ENCODE peak calls at places on chromosomes 11 and 22, in nine cellular contexts. S is stomach, V is WERI-Rb-1, E is IMR-90, L is epithelial cell of esophagus, G is right lobe of liver, R is kidney, P is fibroblast of pulmonary artery, T is RWPE2. W is an unnamed sample.

GRCh38 chr22:20740222-20740951 is 33.5 kb upstream of the SERPIND1 start:
- DNase-seq in S (no peak), V (no peak), E (no peak), L (no peak), G (no peak), R (no peak), P (no peak), T (no peak), W (peak)

GRCh38 chr11:30908272-30908671 is 322.1 kb upstream of the MPPED2 start:
- DNase-seq in S (no peak), V (no peak), E (no peak), L (no peak), G (no peak), R (no peak), P (no peak), T (no peak), W (no peak)

GRCh38 chr11:68002943-68003845 is 703 bp downstream of the UNC93B1 start:
- DNase-seq in S (peak), V (no peak), E (no peak), L (peak), G (peak), R (peak), P (no peak), T (peak), W (no peak)

GRCh38 chr11:125724125-125724524 is 22.0 kb upstream of the PATE1 start:
- DNase-seq in S (no peak), V (no peak), E (peak), L (peak), G (no peak), R (no peak), P (peak), T (no peak), W (peak)

GRCh38 chr11:12704049-12704448 is 29.8 kb downstream of the TEAD1 start:
- DNase-seq in S (no peak), V (no peak), E (peak), L (peak), G (no peak), R (no peak), P (peak), T (no peak), W (peak)

GRCh38 chr11:8273281-8273680 is 9.6 kb upstream of the LMO1 start:
- DNase-seq in S (no peak), V (no peak), E (peak), L (peak), G (no peak), R (no peak), P (peak), T (no peak), W (peak)

GRCh38 chr11:44977493-44977984 is 26.9 kb upstream of the TP53I11 start:
- DNase-seq in S (peak), V (peak), E (peak), L (peak), G (no peak), R (no peak), P (peak), T (no peak), W (peak)

GRCh38 chr22:29325785-29326315 is 10.4 kb upstream of the RASL10A start:
- DNase-seq in S (no peak), V (no peak), E (no peak), L (no peak), G (no peak), R (no peak), P (no peak), T (no peak), W (no peak)

GRCh38 chr11:16607675-16608644 is 130.5 kb upstream of the C11orf58 start:
- DNase-seq in S (peak), V (peak), E (peak), L (peak), G (peak), R (peak), P (peak), T (peak), W (peak)

GRCh38 chr11:83152245-83152644 is 4.7 kb upstream of the PCF11 start:
- DNase-seq in S (no peak), V (no peak), E (no peak), L (no peak), G (no peak), R (no peak), P (no peak), T (no peak), W (no peak)

GRCh38 chr11:27868226-27868625 is 168.0 kb upstream of the BDNF start:
- DNase-seq in S (no peak), V (no peak), E (no peak), L (no peak), G (no peak), R (no peak), P (no peak), T (no peak), W (peak)

GRCh38 chr11:3163241-3163981 is 1.7 kb downstream of the OSBPL5 start:
- DNase-seq in S (no peak), V (no peak), E (no peak), L (no peak), G (peak), R (peak), P (no peak), T (peak), W (no peak)
- H3K4me3 ChIP-seq in S (peak), V (peak), E (peak), L (peak), G (no peak), R (no peak), P (peak), T (peak), W (peak)

DNA sequence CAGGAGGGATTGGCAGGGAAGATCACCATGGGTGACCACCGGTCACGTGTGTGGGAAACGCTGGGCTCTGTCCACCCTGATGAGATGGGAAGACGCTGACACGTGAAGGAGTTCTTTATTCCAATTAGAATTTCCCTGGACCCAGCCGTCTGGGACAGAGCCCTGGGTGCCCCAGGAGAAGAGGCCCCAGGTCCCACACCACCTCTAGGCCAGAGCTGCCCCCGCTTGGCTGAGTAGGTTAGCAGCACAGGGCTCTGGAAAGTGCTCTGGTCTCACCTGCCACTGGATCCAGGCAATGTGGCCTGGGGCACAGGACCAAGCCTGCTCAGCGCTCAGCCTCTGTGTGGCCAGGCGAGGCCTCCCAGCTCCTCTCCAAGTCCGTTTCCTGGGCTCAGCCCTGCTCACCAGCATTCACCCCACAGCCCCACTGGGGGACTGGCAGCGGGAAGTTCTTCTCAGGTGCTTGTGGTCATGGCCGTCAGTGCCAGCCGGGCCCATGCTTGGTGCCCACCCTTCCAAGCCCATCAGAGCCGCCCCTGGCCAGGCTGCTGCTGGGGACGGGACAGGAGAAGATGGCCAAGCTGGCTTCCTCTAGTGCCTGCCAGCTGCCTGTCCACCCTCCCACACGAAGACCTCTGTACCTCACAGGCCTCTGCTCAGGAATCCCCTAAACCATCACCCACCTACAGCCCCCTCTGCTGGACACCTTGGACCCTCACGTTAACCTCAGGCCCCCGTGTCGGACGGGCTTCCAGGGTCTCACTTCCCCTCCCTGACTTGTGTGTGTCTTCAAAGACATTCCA is 62.5 kb upstream of the FGF3 start:
- DNase-seq in S (no peak), V (no peak), E (no peak), L (no peak), G (peak), R (peak), P (no peak), T (peak), W (no peak)
- TF ChIP-seq CTCF in S (no peak), V (peak), E (no peak), L (no peak), G (no peak), R (no peak), P (peak), T (peak), W (no peak)

GRCh38 chr11:387193-387793 is 6.7 kb upstream of the PKP3 start:
- DNase-seq in S (no peak), V (no peak), E (no peak), L (no peak), G (no peak), R (no peak), P (no peak), T (no peak), W (no peak)
- H3K4me3 ChIP-seq in S (no peak), V (no peak), E (no peak), L (no peak), G (no peak), R (no peak), P (no peak), T (no peak), W (no peak)

GRCh38 chr22:26479043-26479791 is 4.4 kb downstream of the HPS4 start:
- DNase-seq in S (no peak), V (peak), E (no peak), L (no peak), G (no peak), R (no peak), P (no peak), T (no peak), W (no peak)
- TF ChIP-seq CTCF in S (no peak), V (peak), E (no peak), L (peak), G (no peak), R (no peak), P (no peak), T (peak), W (no peak)

GRCh38 chr22:39299829-39300178 is 19.6 kb downstream of the RPL3 start:
- DNase-seq in S (no peak), V (no peak), E (no peak), L (no peak), G (no peak), R (no peak), P (no peak), T (no peak), W (peak)
- H3K4me3 ChIP-seq in S (no peak), V (no peak), E (no peak), L (no peak), G (no peak), R (no peak), P (no peak), T (no peak), W (no peak)

GRCh38 chr11:60870733-60871377 is 3.5 kb downstream of the ZP1 start:
- DNase-seq in S (no peak), V (peak), E (no peak), L (no peak), G (no peak), R (no peak), P (no peak), T (no peak), W (no peak)

GRCh38 chr11:60872124-60872951 is 5.0 kb downstream of the ZP1 start:
- DNase-seq in S (peak), V (peak), E (peak), L (peak), G (no peak), R (no peak), P (peak), T (no peak), W (peak)

GRCh38 chr11:60872952-60873524 is 5.7 kb downstream of the ZP1 start:
- DNase-seq in S (peak), V (peak), E (peak), L (no peak), G (no peak), R (no peak), P (peak), T (no peak), W (peak)

GRCh38 chr11:60870276-60870675 is 2.9 kb downstream of the ZP1 start:
- DNase-seq in S (no peak), V (peak), E (no peak), L (no peak), G (no peak), R (no peak), P (no peak), T (no peak), W (no peak)

DNA sequence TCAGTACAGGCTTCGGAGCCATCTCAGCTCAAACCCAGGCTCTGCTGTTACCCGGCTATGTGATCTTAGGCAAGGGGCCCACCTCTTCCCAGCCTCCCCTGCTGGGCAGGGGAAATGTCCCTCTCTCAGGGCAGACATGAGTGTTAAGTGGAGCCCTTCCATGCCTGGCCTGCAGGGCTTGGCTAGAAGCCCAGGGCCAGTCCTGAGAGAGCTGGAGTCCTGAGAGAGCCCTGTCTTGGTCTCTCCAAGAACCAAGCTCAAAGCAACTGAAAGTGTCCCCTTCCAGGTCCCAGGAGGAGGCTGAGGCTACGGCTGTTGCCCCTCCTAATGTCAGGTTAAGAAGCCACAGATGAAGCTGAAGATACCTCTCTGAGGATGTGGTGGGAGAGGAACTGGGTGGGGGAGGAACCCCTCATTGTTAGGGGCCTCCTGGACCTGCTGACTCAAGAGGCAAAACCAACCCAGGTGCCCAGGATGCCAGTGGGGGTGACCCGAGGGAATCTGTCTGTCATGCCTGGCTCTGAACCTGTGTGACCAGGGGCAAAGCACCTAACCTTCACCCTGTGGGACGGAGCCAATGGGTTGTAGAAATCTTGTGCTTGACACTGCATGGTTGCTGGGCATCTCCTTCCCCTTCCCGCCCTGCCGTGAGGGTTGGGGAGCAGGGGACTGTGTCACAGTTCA is 4.2 kb downstream of the ZP1 start:
- DNase-seq in S (peak), V (peak), E (peak), L (no peak), G (no peak), R (no peak), P (peak), T (no peak), W (peak)
- TF ChIP-seq CTCF in S (no peak), V (no peak), E (peak), L (no peak), G (no peak), R (no peak), P (peak), T (no peak), W (peak)

GRCh38 chr22:35329114-35329847 is 29.6 kb downstream of the TOM1 start:
- DNase-seq in S (no peak), V (no peak), E (no peak), L (no peak), G (no peak), R (peak), P (no peak), T (no peak), W (no peak)
- H3K4me3 ChIP-seq in S (no peak), V (no peak), E (no peak), L (no peak), G (no peak), R (no peak), P (no peak), T (no peak), W (no peak)

W was measured in cardiac fibroblast.